ENCODE peak calls at places on chromosomes 3 and 15, in five cellular contexts. P is A549, U is Kasumi-1, S is astrocyte of the spinal cord, C is NCI-H69. B is an unnamed sample.

GRCh38 chr3:13333236-13333897 is 86.8 kb downstream of the NUP210 start:
- DNase-seq in P (no peak), U (no peak), S (no peak), C (no peak), B (no peak)

GRCh38 chr3:71724584-71725278 is 471 bp downstream of the EIF4E3 start:
- DNase-seq in P (peak; percentile 9), U (no peak), S (no peak), C (peak; percentile 41), B (peak; percentile 80)

GRCh38 chr15:101000271-101000681 is 81.1 kb downstream of the LRRK1 start:
- DNase-seq in P (no peak), U (no peak), S (peak; percentile 23), C (no peak), B (no peak)

GRCh38 chr3:156395961-156396700 is 158.8 kb downstream of the SSR3 start:
- DNase-seq in P (no peak), U (no peak), S (no peak), C (peak; percentile 2), B (peak; percentile 31)

GRCh38 chr3:28171962-28172361 is 69.5 kb upstream of the CMC1 start:
- DNase-seq in P (no peak), U (no peak), S (no peak), C (no peak), B (no peak)

GRCh38 chr15:39511915-39512260 is 69.0 kb upstream of the THBS1 start:
- DNase-seq in P (no peak), U (no peak), S (peak; percentile 51), C (peak; percentile 64), B (no peak)

GRCh38 chr3:195119461-195120198 is 151.3 kb downstream of the XXYLT1 start:
- DNase-seq in P (peak; percentile 6), U (no peak), S (peak; percentile 91), C (no peak), B (peak; percentile 52)

GRCh38 chr15:37142371-37142770 is 42.0 kb upstream of the MEIS2 start:
- DNase-seq in P (no peak), U (no peak), S (no peak), C (no peak), B (no peak)

GRCh38 chr15:76962337-76963013 is 30.9 kb downstream of the RCN2 start:
- DNase-seq in P (no peak), U (no peak), S (no peak), C (no peak), B (no peak)

GRCh38 chr3:122777563-122777962 is 16.1 kb downstream of the HSPBAP1 start:
- DNase-seq in P (no peak), U (no peak), S (no peak), C (no peak), B (no peak)

GRCh38 chr3:196198771-196199753 is 12.1 kb downstream of the ZDHHC19 start:
- DNase-seq in P (peak; percentile 31), U (no peak), S (no peak), C (peak; percentile 29), B (peak; percentile 28)

GRCh38 chr15:88605507-88606436 is 15.4 kb upstream of the AEN start:
- DNase-seq in P (no peak), U (no peak), S (peak; percentile 19), C (peak; percentile 58), B (peak; percentile 87)

GRCh38 chr15:87144775-87145174 is 1065.1 kb downstream of the AGBL1 start:
- DNase-seq in P (no peak), U (no peak), S (peak; percentile 24), C (peak; percentile 0), B (peak; percentile 49)

GRCh38 chr3:134134240-134134639 is 104.5 kb upstream of the SLCO2A1 start:
- DNase-seq in P (peak; percentile 5), U (peak; percentile 2), S (no peak), C (no peak), B (no peak)

GRCh38 chr3:196141866-196142673 is 60.2 kb upstream of the TFRC start:
- DNase-seq in P (no peak), U (no peak), S (no peak), C (no peak), B (peak; percentile 50)

GRCh38 chr3:153293222-153293621 is 131.2 kb downstream of the RAP2B start:
- DNase-seq in P (no peak), U (no peak), S (peak; percentile 54), C (no peak), B (no peak)

GRCh38 chr3:68142331-68142887 is 488.0 kb upstream of the SUCLG2 start:
- DNase-seq in P (no peak), U (no peak), S (no peak), C (no peak), B (no peak)

GRCh38 chr15:67124111-67124510 is 58.7 kb downstream of the SMAD3 start:
- DNase-seq in P (peak; percentile 69), U (no peak), S (no peak), C (peak; percentile 66), B (no peak)

GRCh38 chr3:33789183-33789954 is 9.1 kb upstream of the PDCD6IP start:
- DNase-seq in P (no peak), U (no peak), S (no peak), C (no peak), B (no peak)

GRCh38 chr3:115623414-115623868 is at the start of gene GAP43:
- DNase-seq in P (peak; percentile 45), U (no peak), S (peak; percentile 82), C (peak; percentile 74), B (peak; percentile 80)

GRCh38 chr3:184716652-184717607 is 5.1 kb upstream of the MAGEF1 start:
- DNase-seq in P (no peak), U (peak; percentile 3), S (peak; percentile 59), C (peak; percentile 66), B (peak; percentile 94)

GRCh38 chr3:63910873-63911272 is 1.3 kb downstream of the SCAANT1 start:
- DNase-seq in P (no peak), U (no peak), S (no peak), C (no peak), B (no peak)

GRCh38 chr15:31799711-31800321 is 230.5 kb upstream of the CHRNA7 start:
- DNase-seq in P (no peak), U (no peak), S (no peak), C (no peak), B (no peak)